ENCODE peak calls at places on chromosomes 5 and 9, in seven cellular contexts. B, W, I, N, A, Z and S are unnamed samples.

GRCh38 chr9:71756753-71757152 is 11.6 kb downstream of the CEMIP2 start:
- DNase-seq in B (no peak), W (peak), I (no peak), N (peak), A (no peak), Z (no peak), S (peak)

GRCh38 chr9:90659626-90660364 is 17.2 kb upstream of the DIRAS2 start:
- DNase-seq in B (no peak), W (no peak), I (peak), N (no peak), A (peak), Z (no peak), S (no peak)

GRCh38 chr5:6730407-6730806 is 17.2 kb downstream of the TENT4A start:
- DNase-seq in B (no peak), W (no peak), I (no peak), N (no peak), A (no peak), Z (no peak), S (no peak)

GRCh38 chr9:16888594-16888993 is 18.1 kb upstream of the BNC2 start:
- DNase-seq in B (no peak), W (no peak), I (no peak), N (no peak), A (no peak), Z (no peak), S (no peak)

GRCh38 chr5:133347039-133347438 is 265.3 kb downstream of the FSTL4 start:
- DNase-seq in B (no peak), W (peak), I (no peak), N (peak), A (no peak), Z (no peak), S (no peak)

GRCh38 chr5:17224858-17225436 is 7.5 kb downstream of the BASP1 start:
- DNase-seq in B (no peak), W (no peak), I (peak), N (no peak), A (no peak), Z (no peak), S (no peak)

GRCh38 chr5:167294861-167295685 is 996.4 kb upstream of the WWC1 start:
- DNase-seq in B (no peak), W (peak), I (peak), N (no peak), A (peak), Z (peak), S (no peak)

GRCh38 chr5:139863361-139863760 is 67.8 kb downstream of the PSD2 start:
- DNase-seq in B (no peak), W (no peak), I (no peak), N (no peak), A (no peak), Z (no peak), S (no peak)

GRCh38 chr9:106920091-106920490 is 57.1 kb downstream of the ZNF462 start:
- DNase-seq in B (no peak), W (no peak), I (no peak), N (no peak), A (no peak), Z (no peak), S (no peak)
- H2AFZ ChIP-seq in B (no peak), W (no peak), I (no peak), N (no peak), A (no peak), Z (no peak), S (no peak)

GRCh38 chr9:114477642-114478041 is 27.6 kb downstream of the WHRN start:
- DNase-seq in B (no peak), W (peak), I (no peak), N (no peak), A (no peak), Z (no peak), S (no peak)
- H2AFZ ChIP-seq in B (no peak), W (no peak), I (no peak), N (no peak), A (no peak), Z (no peak), S (no peak)

DNA sequence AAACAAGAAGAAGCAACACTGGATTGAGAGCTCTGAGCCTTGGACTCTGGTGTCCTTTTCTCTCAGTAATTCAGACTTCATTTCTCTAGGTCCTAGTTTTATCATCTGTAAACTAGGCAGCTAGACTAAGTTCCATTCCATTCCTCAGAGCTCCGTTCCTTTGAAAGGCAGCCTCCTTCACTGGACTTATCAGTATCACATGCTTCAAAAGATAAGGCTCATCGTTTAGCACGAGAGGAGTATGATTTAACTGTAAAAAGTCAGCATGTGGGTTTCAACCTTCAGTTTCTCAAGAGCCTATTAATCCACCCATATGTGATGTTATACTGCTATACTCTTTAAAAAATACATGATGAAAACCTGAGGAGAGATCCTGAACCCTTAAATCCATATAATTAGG is 1.6 kb downstream of the ATP10B start:
- DNase-seq in B (no peak), W (no peak), I (no peak), N (no peak), A (no peak), Z (peak), S (no peak)
- H2AFZ ChIP-seq in B (no peak), W (no peak), I (no peak), N (no peak), A (no peak), Z (no peak), S (no peak)

GRCh38 chr5:107456281-107456715 is 214.4 kb downstream of the EFNA5 start:
- DNase-seq in B (no peak), W (no peak), I (peak), N (no peak), A (no peak), Z (no peak), S (no peak)
- H2AFZ ChIP-seq in B (no peak), W (no peak), I (no peak), N (no peak), A (no peak), Z (no peak), S (no peak)

GRCh38 chr9:108056805-108057386 is 567.3 kb upstream of the KLF4 start:
- DNase-seq in B (no peak), W (no peak), I (peak), N (no peak), A (peak), Z (no peak), S (no peak)
- H2AFZ ChIP-seq in B (no peak), W (no peak), I (no peak), N (no peak), A (no peak), Z (no peak), S (no peak)

GRCh38 chr5:163566678-163567077 is 61.3 kb downstream of the MAT2B start:
- DNase-seq in B (no peak), W (no peak), I (no peak), N (no peak), A (no peak), Z (no peak), S (no peak)
- H2AFZ ChIP-seq in B (no peak), W (peak), I (peak), N (no peak), A (no peak), Z (no peak), S (no peak)

GRCh38 chr9:107688728-107689127 is 199.2 kb upstream of the KLF4 start:
- DNase-seq in B (no peak), W (no peak), I (no peak), N (no peak), A (no peak), Z (no peak), S (no peak)
- H2AFZ ChIP-seq in B (no peak), W (no peak), I (no peak), N (no peak), A (no peak), Z (no peak), S (no peak)